ENCODE peak calls at places on chromosomes 7 and 10, in six cellular contexts. N, F, X, E, B and P are unnamed samples.

GRCh38 chr7:128022631-128023532 is 8.4 kb downstream of the LRRC4 start:
- DNase-seq in N (peak), X (no peak), F (no peak), E (no peak), B (no peak), P (no peak)

GRCh38 chr7:138127996-138128395 is 51.7 kb downstream of the AKR1D1 start:
- DNase-seq in B (no peak), F (no peak), X (no peak), E (no peak), N (no peak), P (no peak)

GRCh38 chr7:78226059-78226658 is 427.6 kb downstream of the PHTF2 start:
- DNase-seq in B (no peak), F (peak), X (no peak), N (peak), E (no peak), P (no peak)

GRCh38 chr10:61964059-61964709 is 62.7 kb downstream of the ARID5B start:
- DNase-seq in F (no peak), B (no peak), E (no peak), N (no peak), X (no peak), P (no peak)

GRCh38 chr7:131633342-131633843 is 77.0 kb upstream of the PODXL start:
- DNase-seq in X (no peak), E (no peak), F (no peak), N (no peak), B (no peak), P (no peak)

GRCh38 chr10:24207781-24208611 is 942 bp upstream of the KIAA1217 start:
- DNase-seq in B (no peak), E (no peak), N (peak), F (no peak), X (no peak), P (no peak)

GRCh38 chr7:37806152-37806551 is 42.2 kb upstream of the NME8 start:
- DNase-seq in B (no peak), E (no peak), F (no peak), N (no peak), X (no peak), P (no peak)

GRCh38 chr10:129332476-129332875 is 134.6 kb upstream of the MGMT start:
- DNase-seq in E (no peak), N (peak), B (no peak), F (no peak), X (no peak), P (no peak)

GRCh38 chr7:74449144-74449543 is 4.6 kb upstream of the GTF2IRD1 start:
- DNase-seq in N (no peak), B (no peak), F (no peak), X (no peak), E (no peak), P (no peak)

GRCh38 chr7:111439977-111440376 is 122.3 kb downstream of the IMMP2L start:
- DNase-seq in E (no peak), B (no peak), X (no peak), N (no peak), F (no peak), P (no peak)

GRCh38 chr7:79461660-79462059 is 8.2 kb upstream of the MAGI2 start:
- DNase-seq in E (no peak), B (no peak), N (no peak), F (no peak), X (no peak), P (no peak)

GRCh38 chr7:29193316-29194205 is 1.0 kb upstream of the CHN2 start:
- DNase-seq in N (peak), B (no peak), E (no peak), F (no peak), X (no peak), P (no peak)

GRCh38 chr7:35252584-35252983 is 1.3 kb downstream of the TBX20 start:
- DNase-seq in E (no peak), N (no peak), X (no peak), F (no peak), B (no peak), P (no peak)

GRCh38 chr7:23545493-23545892 is 13.7 kb upstream of the TRA2A start:
- DNase-seq in X (no peak), B (no peak), E (no peak), F (no peak), N (no peak), P (no peak)

GRCh38 chr7:1662767-1663166 is 7.3 kb upstream of the ELFN1 start:
- DNase-seq in F (no peak), N (no peak), E (no peak), X (no peak), B (no peak), P (peak)

GRCh38 chr10:72001026-72001380 is 36.8 kb downstream of the CHST3 start:
- DNase-seq in F (no peak), B (no peak), X (no peak), E (no peak), N (no peak), P (no peak)

GRCh38 chr7:115779561-115779960 is 251.0 kb downstream of the TFEC start:
- DNase-seq in N (no peak), F (no peak), E (no peak), X (no peak), B (no peak), P (no peak)

GRCh38 chr7:132666076-132666775 is 90.0 kb upstream of the PLXNA4 start:
- DNase-seq in B (no peak), X (no peak), E (no peak), F (no peak), N (no peak), P (no peak)

GRCh38 chr10:86170255-86171153 is 196.1 kb downstream of the GRID1 start:
- DNase-seq in X (no peak), F (no peak), E (no peak), B (no peak), N (no peak), P (no peak)

GRCh38 chr7:80288175-80289122 is 153.8 kb downstream of the GNAI1 start:
- DNase-seq in B (no peak), N (peak), X (no peak), F (no peak), E (no peak), P (peak)

DNA sequence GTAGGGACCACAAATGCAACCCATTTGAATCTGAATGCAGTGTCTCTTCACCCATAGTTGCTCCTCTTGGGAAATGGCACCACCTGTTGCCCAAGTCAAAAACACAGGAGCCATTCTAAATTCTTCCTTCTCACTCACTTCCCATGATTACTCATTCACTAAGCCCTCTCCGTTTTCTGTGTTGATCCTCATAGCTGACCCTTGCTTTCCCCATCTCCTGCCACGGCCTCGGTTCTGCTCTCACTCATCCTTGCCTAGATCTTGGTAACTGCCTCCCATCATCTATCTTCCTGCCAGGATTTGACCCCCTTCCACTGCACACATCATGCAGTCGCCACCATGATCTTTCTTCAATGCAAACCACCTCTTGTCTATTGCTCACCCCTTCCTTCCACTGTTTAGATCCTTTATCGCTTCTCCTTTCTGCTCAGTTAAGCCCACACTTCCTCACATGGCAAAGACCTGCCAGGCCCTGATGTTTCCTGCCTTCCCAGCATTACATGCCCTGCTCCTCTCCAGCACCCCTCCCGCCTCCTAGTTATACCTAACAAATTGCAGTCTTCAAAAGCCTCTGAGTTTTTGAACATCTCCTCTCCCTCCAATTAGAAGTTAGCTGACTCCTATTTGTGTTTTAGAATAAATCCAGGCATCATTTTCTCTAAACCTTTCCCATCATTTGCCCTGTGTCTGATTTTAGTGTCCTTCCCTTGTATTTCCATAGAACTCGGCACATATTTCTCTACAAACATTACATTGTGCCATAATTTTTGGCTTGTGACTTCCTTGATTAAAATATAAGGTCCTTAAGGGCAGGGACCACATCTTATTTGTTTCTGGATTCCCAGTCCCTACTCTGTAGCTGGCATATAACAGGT is 19.2 kb upstream of the CPN1 start:
- DNase-seq in N (peak), F (no peak), B (no peak), E (no peak), X (no peak), P (no peak)
- H3K4me3 ChIP-seq in N (no peak), F (no peak), B (no peak), E (no peak), X (no peak), P (no peak)

GRCh38 chr10:124671486-124672075 is 72.6 kb downstream of the FAM53B start:
- DNase-seq in E (no peak), X (no peak), B (peak), F (peak), N (peak), P (peak)

GRCh38 chr10:124669824-124670654 is 74.1 kb downstream of the FAM53B start:
- DNase-seq in E (no peak), F (peak), N (no peak), B (no peak), X (no peak), P (no peak)

GRCh38 chr10:124669141-124669823 is 74.9 kb downstream of the FAM53B start:
- DNase-seq in B (no peak), E (no peak), F (peak), X (no peak), N (no peak), P (no peak)

GRCh38 chr10:124672181-124672638 is 72.0 kb downstream of the FAM53B start:
- DNase-seq in E (no peak), X (no peak), N (no peak), B (no peak), F (peak), P (peak)

GRCh38 chr10:124670849-124671248 is 73.3 kb downstream of the FAM53B start:
- DNase-seq in E (peak), F (no peak), N (no peak), B (no peak), X (no peak), P (peak)
- H3K27ac ChIP-seq in E (peak), F (peak), N (no peak), B (peak), X (no peak), P (peak)

GRCh38 chr10:87819274-87819585 is 1.2 kb upstream of the ATAD1 start:
- DNase-seq in B (no peak), N (no peak), X (no peak), F (no peak), E (no peak), P (no peak)
- H3K4me3 ChIP-seq in B (no peak), N (no peak), X (no peak), F (peak), E (no peak), P (peak)

GRCh38 chr10:70480254-70480861 is 1.8 kb downstream of the PALD1 start:
- DNase-seq in B (no peak), N (no peak), X (no peak), E (peak), F (no peak), P (no peak)

GRCh38 chr10:70479626-70480253 is 1.2 kb downstream of the PALD1 start:
- DNase-seq in E (no peak), B (no peak), N (peak), X (no peak), F (no peak), P (no peak)

GRCh38 chr10:70481105-70481504 is 2.5 kb downstream of the PALD1 start:
- DNase-seq in F (no peak), E (no peak), B (no peak), N (no peak), X (no peak), P (peak)

GRCh38 chr10:70482982-70483760 is 4.6 kb downstream of the PALD1 start:
- DNase-seq in N (no peak), X (no peak), B (no peak), E (no peak), F (no peak), P (no peak)

DNA sequence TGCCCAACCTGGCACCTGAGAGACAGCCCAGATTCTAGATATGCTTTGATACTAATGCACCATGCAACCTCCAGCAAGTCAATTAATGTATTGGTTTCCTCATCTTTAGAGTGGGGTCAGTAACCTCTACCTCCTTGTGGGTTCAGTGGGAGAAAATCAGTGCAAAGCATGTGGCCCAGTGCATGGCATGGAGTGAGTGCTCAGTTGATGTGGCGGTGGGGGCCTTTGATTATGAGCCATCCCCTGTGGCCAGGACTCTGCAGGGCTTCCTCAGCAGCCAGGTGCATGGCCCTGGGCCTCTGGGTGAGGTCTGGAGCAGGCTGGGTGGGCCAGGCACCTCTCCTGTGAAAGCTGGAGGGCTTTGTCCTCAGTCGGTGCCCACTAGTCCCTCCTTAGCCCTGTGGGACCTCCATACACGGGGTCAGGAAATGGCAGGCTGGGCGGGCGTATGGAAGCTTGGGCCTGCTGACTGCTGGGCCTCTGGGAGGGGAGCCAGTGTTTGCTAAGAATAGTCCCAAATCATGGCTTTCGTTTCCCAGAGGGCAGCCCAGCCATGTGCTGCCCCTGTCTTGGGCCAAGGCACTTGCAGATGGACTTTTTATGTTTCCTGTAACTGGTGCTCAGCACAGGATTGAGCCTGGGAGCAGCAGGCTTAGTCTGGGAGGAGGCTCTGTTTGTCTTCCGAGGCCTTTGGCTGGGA is 3.4 kb downstream of the PALD1 start:
- DNase-seq in E (no peak), B (no peak), N (no peak), F (peak), X (no peak), P (no peak)
- H3K27ac ChIP-seq in E (no peak), B (peak), N (no peak), F (peak), X (no peak), P (peak)

DNA sequence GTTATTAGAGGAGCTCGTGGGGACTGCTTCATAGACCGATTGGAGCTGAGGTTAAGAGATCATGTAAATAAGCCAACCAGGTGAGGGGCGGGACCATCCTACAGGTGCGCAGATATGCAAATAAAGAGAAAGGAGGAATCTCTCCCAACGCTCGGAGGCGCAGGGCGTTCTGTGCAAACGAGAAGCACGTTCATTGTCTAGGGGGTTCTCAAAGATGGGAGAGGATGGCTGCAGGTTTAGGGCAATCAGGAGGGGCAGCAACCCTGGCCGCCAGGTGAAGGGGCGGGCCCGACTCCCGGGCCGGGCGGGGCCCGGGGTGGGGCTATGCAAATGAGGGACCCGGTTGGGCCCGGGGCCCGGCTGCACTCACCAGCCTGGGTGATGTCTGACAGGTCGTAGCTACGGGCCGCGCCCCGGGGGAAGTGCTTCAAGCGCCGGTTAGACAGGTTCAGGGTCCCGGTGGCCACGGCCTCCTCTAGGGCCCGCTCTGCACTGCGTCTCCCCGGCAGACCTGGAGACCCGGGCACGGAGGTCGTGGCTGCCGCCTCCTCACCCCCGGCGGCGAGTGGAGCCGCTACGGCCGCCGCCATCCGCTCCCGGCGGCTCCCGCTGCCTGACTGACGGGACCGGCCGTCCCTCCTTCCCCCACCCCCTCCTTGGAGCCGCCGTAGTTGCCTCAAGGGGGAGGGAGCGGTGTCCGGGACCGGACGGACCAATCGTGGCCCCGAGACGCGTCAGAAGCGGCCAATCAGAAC is at the start of gene LRCH4:
- DNase-seq in F (peak), N (peak), B (no peak), E (peak), X (no peak), P (no peak)
- H3K4me3 ChIP-seq in F (peak), N (peak), B (peak), E (peak), X (peak), P (peak)